ENCODE peak calls at places on chromosomes 3 and 15, in nine cellular contexts. One of them, this sample, is unnamed.

GRCh38 chr3:172701056-172701455 is 9.8 kb downstream of the NCEH1 start:
- DNase-seq in effector CD4-positive, alpha-beta T cell: no peak
- DNase-seq in NCI-H2171 treated with DMSO at 0.1 percent for 48 hours: no peak
- DNase-seq in GM12892: no peak
- DNase-seq in HS-5: no peak
- DNase-seq in fibroblast of lung: no peak
- DNase-seq in Right ventricle myocardium inferior: no peak
- DNase-seq in IMR-90: no peak
- DNase-seq in G401: no peak
- DNase-seq in this sample: no peak

GRCh38 chr3:134447371-134447770 is 38.4 kb downstream of the ANAPC13 start:
- DNase-seq in GM12892: no peak
- DNase-seq in NCI-H2171 treated with DMSO at 0.1 percent for 48 hours: no peak
- DNase-seq in IMR-90: no peak
- DNase-seq in fibroblast of lung: no peak
- DNase-seq in HS-5: no peak
- DNase-seq in G401: no peak
- DNase-seq in Right ventricle myocardium inferior: no peak
- DNase-seq in effector CD4-positive, alpha-beta T cell: no peak
- DNase-seq in this sample: no peak

GRCh38 chr15:53611145-53611920 is 148.1 kb downstream of the WDR72 start:
- DNase-seq in effector CD4-positive, alpha-beta T cell: no peak
- DNase-seq in fibroblast of lung: peak; percentile 4
- DNase-seq in GM12892: no peak
- DNase-seq in G401: no peak
- DNase-seq in IMR-90: no peak
- DNase-seq in Right ventricle myocardium inferior: no peak
- DNase-seq in NCI-H2171 treated with DMSO at 0.1 percent for 48 hours: no peak
- DNase-seq in HS-5: peak; percentile 69
- DNase-seq in this sample: no peak

GRCh38 chr15:67613708-67614107 is 71.2 kb downstream of the MAP2K5 start:
- DNase-seq in fibroblast of lung: no peak
- DNase-seq in Right ventricle myocardium inferior: no peak
- DNase-seq in IMR-90: no peak
- DNase-seq in effector CD4-positive, alpha-beta T cell: no peak
- DNase-seq in G401: no peak
- DNase-seq in HS-5: no peak
- DNase-seq in GM12892: no peak
- DNase-seq in NCI-H2171 treated with DMSO at 0.1 percent for 48 hours: no peak
- DNase-seq in this sample: no peak

GRCh38 chr3:150410311-150411105 is 2.4 kb downstream of the TSC22D2 start:
- DNase-seq in Right ventricle myocardium inferior: peak; percentile 74
- DNase-seq in IMR-90: peak; percentile 32
- DNase-seq in NCI-H2171 treated with DMSO at 0.1 percent for 48 hours: peak; percentile 56
- DNase-seq in HS-5: no peak
- DNase-seq in effector CD4-positive, alpha-beta T cell: peak; percentile 16
- DNase-seq in GM12892: no peak
- DNase-seq in fibroblast of lung: no peak
- DNase-seq in G401: peak; percentile 36
- DNase-seq in this sample: no peak

GRCh38 chr3:14880486-14881179 is 61.9 kb downstream of the FGD5 start:
- DNase-seq in effector CD4-positive, alpha-beta T cell: no peak
- DNase-seq in GM12892: no peak
- DNase-seq in G401: no peak
- DNase-seq in IMR-90: no peak
- DNase-seq in Right ventricle myocardium inferior: no peak
- DNase-seq in NCI-H2171 treated with DMSO at 0.1 percent for 48 hours: no peak
- DNase-seq in fibroblast of lung: no peak
- DNase-seq in HS-5: no peak
- DNase-seq in this sample: no peak

GRCh38 chr15:58908550-58909309 is 24.7 kb downstream of the SLTM start:
- DNase-seq in IMR-90: no peak
- DNase-seq in GM12892: no peak
- DNase-seq in Right ventricle myocardium inferior: no peak
- DNase-seq in fibroblast of lung: no peak
- DNase-seq in effector CD4-positive, alpha-beta T cell: no peak
- DNase-seq in NCI-H2171 treated with DMSO at 0.1 percent for 48 hours: no peak
- DNase-seq in G401: no peak
- DNase-seq in HS-5: no peak
- DNase-seq in this sample: no peak

GRCh38 chr3:55454611-55455010 is 32.5 kb downstream of the WNT5A start:
- DNase-seq in HS-5: no peak
- DNase-seq in IMR-90: peak; percentile 61
- DNase-seq in Right ventricle myocardium inferior: no peak
- DNase-seq in GM12892: no peak
- DNase-seq in G401: no peak
- DNase-seq in effector CD4-positive, alpha-beta T cell: no peak
- DNase-seq in NCI-H2171 treated with DMSO at 0.1 percent for 48 hours: no peak
- DNase-seq in fibroblast of lung: no peak
- DNase-seq in this sample: no peak

GRCh38 chr3:38084019-38084968 is 45.3 kb downstream of the DLEC1 start:
- DNase-seq in IMR-90: peak; percentile 19
- DNase-seq in Right ventricle myocardium inferior: no peak
- DNase-seq in effector CD4-positive, alpha-beta T cell: peak; percentile 16
- DNase-seq in NCI-H2171 treated with DMSO at 0.1 percent for 48 hours: no peak
- DNase-seq in G401: peak; percentile 3
- DNase-seq in HS-5: no peak
- DNase-seq in GM12892: no peak
- DNase-seq in fibroblast of lung: peak; percentile 23
- DNase-seq in this sample: no peak

GRCh38 chr3:120693439-120694172 is 11.6 kb upstream of the HGD start:
- DNase-seq in Right ventricle myocardium inferior: no peak
- DNase-seq in HS-5: peak; percentile 13
- DNase-seq in G401: no peak
- DNase-seq in fibroblast of lung: peak; percentile 48
- DNase-seq in effector CD4-positive, alpha-beta T cell: no peak
- DNase-seq in GM12892: no peak
- DNase-seq in NCI-H2171 treated with DMSO at 0.1 percent for 48 hours: peak; percentile 11
- DNase-seq in IMR-90: peak; percentile 55
- DNase-seq in this sample: no peak

GRCh38 chr3:177361042-177361938 is 164.0 kb upstream of the TBL1XR1 start:
- DNase-seq in G401: no peak
- DNase-seq in IMR-90: no peak
- DNase-seq in fibroblast of lung: no peak
- DNase-seq in HS-5: no peak
- DNase-seq in effector CD4-positive, alpha-beta T cell: no peak
- DNase-seq in NCI-H2171 treated with DMSO at 0.1 percent for 48 hours: no peak
- DNase-seq in GM12892: no peak
- DNase-seq in Right ventricle myocardium inferior: no peak
- DNase-seq in this sample: no peak

GRCh38 chr15:74651251-74651741 is 35.7 kb downstream of the CLK3 start:
- DNase-seq in NCI-H2171 treated with DMSO at 0.1 percent for 48 hours: peak; percentile 75
- DNase-seq in IMR-90: no peak
- DNase-seq in G401: no peak
- DNase-seq in effector CD4-positive, alpha-beta T cell: no peak
- DNase-seq in fibroblast of lung: no peak
- DNase-seq in Right ventricle myocardium inferior: no peak
- DNase-seq in GM12892: no peak
- DNase-seq in HS-5: no peak
- DNase-seq in this sample: no peak

GRCh38 chr3:61061092-61061723 is 190.0 kb downstream of the FHIT start:
- DNase-seq in Right ventricle myocardium inferior: no peak
- DNase-seq in IMR-90: no peak
- DNase-seq in HS-5: no peak
- DNase-seq in effector CD4-positive, alpha-beta T cell: no peak
- DNase-seq in G401: no peak
- DNase-seq in fibroblast of lung: no peak
- DNase-seq in GM12892: no peak
- DNase-seq in NCI-H2171 treated with DMSO at 0.1 percent for 48 hours: no peak
- DNase-seq in this sample: no peak

GRCh38 chr3:111012388-111013248 is 59.0 kb upstream of the NECTIN3 start:
- DNase-seq in HS-5: no peak
- DNase-seq in NCI-H2171 treated with DMSO at 0.1 percent for 48 hours: no peak
- DNase-seq in G401: no peak
- DNase-seq in GM12892: no peak
- DNase-seq in IMR-90: no peak
- DNase-seq in effector CD4-positive, alpha-beta T cell: no peak
- DNase-seq in fibroblast of lung: no peak
- DNase-seq in Right ventricle myocardium inferior: no peak
- DNase-seq in this sample: no peak

GRCh38 chr15:48388017-48388936 is 57.0 kb downstream of the DUT start:
- DNase-seq in NCI-H2171 treated with DMSO at 0.1 percent for 48 hours: peak; percentile 79
- DNase-seq in fibroblast of lung: no peak
- DNase-seq in HS-5: no peak
- DNase-seq in G401: no peak
- DNase-seq in effector CD4-positive, alpha-beta T cell: no peak
- DNase-seq in Right ventricle myocardium inferior: no peak
- DNase-seq in IMR-90: peak; percentile 37
- DNase-seq in GM12892: no peak
- DNase-seq in this sample: no peak

GRCh38 chr15:57708047-57708446 is 1.5 kb downstream of the POLR2M start:
- DNase-seq in NCI-H2171 treated with DMSO at 0.1 percent for 48 hours: no peak
- DNase-seq in GM12892: no peak
- DNase-seq in Right ventricle myocardium inferior: no peak
- DNase-seq in G401: no peak
- DNase-seq in fibroblast of lung: peak; percentile 59
- DNase-seq in IMR-90: peak; percentile 64
- DNase-seq in effector CD4-positive, alpha-beta T cell: no peak
- DNase-seq in HS-5: no peak
- DNase-seq in this sample: no peak

GRCh38 chr15:65655026-65655425 is 33.3 kb downstream of the SLC24A1 start:
- DNase-seq in Right ventricle myocardium inferior: no peak
- DNase-seq in NCI-H2171 treated with DMSO at 0.1 percent for 48 hours: no peak
- DNase-seq in fibroblast of lung: no peak
- DNase-seq in effector CD4-positive, alpha-beta T cell: no peak
- DNase-seq in G401: no peak
- DNase-seq in IMR-90: peak; percentile 13
- DNase-seq in HS-5: no peak
- DNase-seq in GM12892: no peak
- DNase-seq in this sample: no peak

GRCh38 chr3:167051421-167051820 is 328.7 kb downstream of the ZBBX start:
- DNase-seq in fibroblast of lung: no peak
- DNase-seq in Right ventricle myocardium inferior: no peak
- DNase-seq in GM12892: no peak
- DNase-seq in IMR-90: no peak
- DNase-seq in G401: no peak
- DNase-seq in NCI-H2171 treated with DMSO at 0.1 percent for 48 hours: no peak
- DNase-seq in effector CD4-positive, alpha-beta T cell: no peak
- DNase-seq in HS-5: no peak
- DNase-seq in this sample: no peak